ENCODE peak calls at places on chromosomes 12 and 14, in eight cellular contexts. T is heart left ventricle, A is psoas muscle, Q is neuronal stem cell, U is testis, K is A549, Z is Peyer's patch, L is Panc1. M is an unnamed sample. For H3K4me1, the result is how much of the 10 kb centered on the place peaks cover.

GRCh38 chr14:73740921-73741326 is 26.7 kb upstream of the PNMA1 start:
- DNase-seq in T (no peak), A (peak), Q (no peak), U (peak), K (peak), Z (no peak), L (no peak), M (no peak)

GRCh38 chr14:23481362-23481970 is 12.0 kb downstream of the NGDN start:
- DNase-seq in T (no peak), A (no peak), Q (peak), U (no peak), K (no peak), Z (no peak), L (no peak), M (no peak)

GRCh38 chr14:104912053-104912452 is 12.6 kb upstream of the PLD4 start:
- DNase-seq in T (no peak), A (no peak), Q (no peak), U (no peak), K (no peak), Z (no peak), L (no peak), M (no peak)

GRCh38 chr12:57135487-57135886 is 7.2 kb downstream of the LRP1 start:
- DNase-seq in T (peak), A (peak), Q (no peak), U (no peak), K (no peak), Z (no peak), L (no peak), M (no peak)

GRCh38 chr12:95418142-95418541 is 55.8 kb upstream of the METAP2 start:
- DNase-seq in T (peak), A (no peak), Q (no peak), U (no peak), K (no peak), Z (no peak), L (no peak), M (no peak)

GRCh38 chr12:115103884-115104883 is 420.2 kb upstream of the TBX3 start:
- DNase-seq in T (peak), A (no peak), Q (no peak), U (peak), K (peak), Z (no peak), L (no peak), M (no peak)

GRCh38 chr12:42448841-42449240 is 122.9 kb downstream of the PPHLN1 start:
- DNase-seq in T (no peak), A (no peak), Q (no peak), U (no peak), K (no peak), Z (no peak), L (no peak), M (no peak)

GRCh38 chr12:110906985-110907384 is 13.4 kb downstream of the MYL2 start:
- DNase-seq in T (no peak), A (no peak), Q (no peak), U (no peak), K (peak), Z (no peak), L (no peak), M (no peak)

GRCh38 chr12:28026701-28027100 is 54.2 kb upstream of the PTHLH start:
- DNase-seq in T (no peak), A (no peak), Q (no peak), U (no peak), K (peak), Z (no peak), L (no peak), M (no peak)

GRCh38 chr12:124543052-124543590 is 24.3 kb downstream of the NCOR2 start:
- DNase-seq in T (no peak), A (no peak), Q (no peak), U (no peak), K (peak), Z (no peak), L (no peak), M (no peak)

GRCh38 chr12:26527702-26528101 is 305.3 kb downstream of the ITPR2 start:
- DNase-seq in T (no peak), A (no peak), Q (no peak), U (no peak), K (no peak), Z (no peak), L (no peak), M (no peak)

GRCh38 chr14:60647081-60647836 is 2.0 kb downstream of the SIX1 start:
- DNase-seq in T (no peak), A (peak), Q (peak), U (no peak), K (peak), Z (no peak), L (no peak), M (no peak)

GRCh38 chr14:96904201-96904600 is 107.0 kb downstream of the VRK1 start:
- DNase-seq in T (no peak), A (no peak), Q (no peak), U (no peak), K (peak), Z (no peak), L (no peak), M (no peak)

GRCh38 chr12:68611094-68611818 is 557 bp downstream of the RAP1B start:
- DNase-seq in T (peak), A (peak), Q (peak), U (peak), K (peak), Z (peak), L (no peak), M (no peak)

GRCh38 chr12:78530065-78530765 is 334.4 kb upstream of the SYT1 start:
- DNase-seq in T (no peak), A (no peak), Q (peak), U (no peak), K (peak), Z (no peak), L (no peak), M (no peak)

GRCh38 chr12:127717293-127717692 is 549.7 kb upstream of the TMEM132C start:
- DNase-seq in T (no peak), A (no peak), Q (no peak), U (no peak), K (no peak), Z (no peak), L (no peak), M (no peak)

GRCh38 chr12:18683603-18684002 is 54.2 kb downstream of the PLCZ1 start:
- DNase-seq in T (no peak), A (no peak), Q (no peak), U (no peak), K (no peak), Z (no peak), L (no peak), M (no peak)

GRCh38 chr14:37057776-37058175 is 114.6 kb downstream of the SLC25A21 start:
- DNase-seq in T (no peak), A (no peak), Q (no peak), U (no peak), K (no peak), Z (no peak), L (no peak), M (no peak)

GRCh38 chr12:49823951-49824350 is 4.3 kb downstream of the NCKAP5L start:
- DNase-seq in T (no peak), A (no peak), Q (no peak), U (no peak), K (no peak), Z (no peak), L (no peak), M (no peak)

GRCh38 chr14:20683896-20684661 is at the start of gene RNASE4:
- DNase-seq in T (peak), A (peak), Q (peak), U (peak), K (peak), Z (peak), L (peak), M (peak)

GRCh38 chr12:102388469-102388868 is 91.9 kb downstream of the IGF1 start:
- DNase-seq in T (no peak), A (no peak), Q (no peak), U (no peak), K (no peak), Z (no peak), L (no peak), M (no peak)

GRCh38 chr12:96878704-96879103 is 28.4 kb upstream of the NEDD1 start:
- DNase-seq in T (no peak), A (no peak), Q (no peak), U (no peak), K (no peak), Z (no peak), L (no peak), M (no peak)

GRCh38 chr12:125734137-125734536 is 668.9 kb downstream of the AACS start:
- DNase-seq in T (no peak), A (no peak), Q (no peak), U (no peak), K (peak), Z (no peak), L (no peak), M (no peak)

GRCh38 chr12:49893753-49894752 is 9.6 kb downstream of the FAIM2 start:
- DNase-seq in T (no peak), A (no peak), Q (no peak), U (no peak), K (peak), Z (no peak), L (no peak), M (no peak)

GRCh38 chr12:2640709-2641108 is 154.1 kb upstream of the FKBP4 start:
- DNase-seq in T (peak), A (peak), Q (no peak), U (no peak), K (peak), Z (no peak), L (peak), M (peak)

GRCh38 chr12:57766464-57767311 is at the start of gene CYP27B1:
- DNase-seq in T (no peak), A (no peak), Q (no peak), U (peak), K (peak), Z (no peak), L (no peak), M (no peak)

GRCh38 chr14:80152763-80153162 is 58.5 kb downstream of the DIO2 start:
- DNase-seq in T (no peak), A (no peak), Q (no peak), U (no peak), K (no peak), Z (no peak), L (no peak), M (no peak)

GRCh38 chr12:40107803-40108620 is 2.1 kb upstream of the SLC2A13 start:
- DNase-seq in T (no peak), A (no peak), Q (no peak), U (no peak), K (no peak), Z (peak), L (no peak), M (no peak)

GRCh38 chr14:104998801-104999200 is 13.2 kb downstream of the CLBA1 start:
- DNase-seq in T (no peak), A (no peak), Q (no peak), U (no peak), K (no peak), Z (no peak), L (no peak), M (no peak)

GRCh38 chr12:110107369-110108281 is 16.5 kb upstream of the IFT81 start:
- DNase-seq in T (peak), A (peak), Q (no peak), U (peak), K (peak), Z (no peak), L (no peak), M (peak)

GRCh38 chr12:22312336-22312735 is 22.2 kb downstream of the ST8SIA1 start:
- DNase-seq in T (peak), A (no peak), Q (no peak), U (peak), K (peak), Z (no peak), L (no peak), M (no peak)

GRCh38 chr14:68952544-68953535 is 26.3 kb downstream of the ACTN1 start:
- DNase-seq in T (peak), A (peak), Q (no peak), U (peak), K (no peak), Z (no peak), L (no peak), M (no peak)

GRCh38 chr12:24943947-24944597 is 4.8 kb downstream of the BCAT1 start:
- DNase-seq in T (no peak), A (no peak), Q (no peak), U (no peak), K (no peak), Z (no peak), L (no peak), M (no peak)

GRCh38 chr14:64725879-64726584 is 21.8 kb downstream of the PLEKHG3 start:
- DNase-seq in T (no peak), A (no peak), Q (no peak), U (no peak), K (no peak), Z (no peak), L (no peak), M (no peak)
- H3K4me1 ChIP-seq in T (under half), A (under half), Q (under half), U (under half), K (half or more), Z (half or more), L (under half), M (under half)

GRCh38 chr12:122029620-122030426 is 8.1 kb downstream of the BCL7A start:
- DNase-seq in T (peak), A (peak), Q (no peak), U (peak), K (no peak), Z (no peak), L (no peak), M (no peak)

GRCh38 chr12:122030427-122030825 is 8.7 kb downstream of the BCL7A start:
- DNase-seq in T (no peak), A (no peak), Q (no peak), U (no peak), K (no peak), Z (no peak), L (no peak), M (no peak)

GRCh38 chr12:122026706-122027328 is 5.1 kb downstream of the BCL7A start:
- DNase-seq in T (no peak), A (no peak), Q (no peak), U (no peak), K (no peak), Z (no peak), L (no peak), M (no peak)

GRCh38 chr12:122028601-122029560 is 7.2 kb downstream of the BCL7A start:
- DNase-seq in T (no peak), A (no peak), Q (no peak), U (no peak), K (no peak), Z (peak), L (no peak), M (no peak)

GRCh38 chr12:122028165-122028591 is 6.5 kb downstream of the BCL7A start:
- DNase-seq in T (no peak), A (no peak), Q (no peak), U (no peak), K (no peak), Z (no peak), L (no peak), M (no peak)
- H3K4me3 ChIP-seq in T (no peak), A (peak), Q (no peak), U (no peak), K (no peak), Z (no peak), L (no peak), M (no peak)

GRCh38 chr12:121465921-121466799 is 66.2 kb downstream of the RNF34 start:
- DNase-seq in T (no peak), A (peak), Q (no peak), U (no peak), K (peak), Z (peak), L (no peak), M (no peak)

GRCh38 chr12:121468451-121468850 is 68.5 kb downstream of the RNF34 start:
- DNase-seq in T (no peak), A (no peak), Q (no peak), U (no peak), K (no peak), Z (no peak), L (no peak), M (no peak)

GRCh38 chr12:121464331-121464730 is 64.4 kb downstream of the RNF34 start:
- DNase-seq in T (no peak), A (no peak), Q (no peak), U (no peak), K (no peak), Z (no peak), L (no peak), M (no peak)

GRCh38 chr12:121466800-121467637 is 67.1 kb downstream of the RNF34 start:
- DNase-seq in T (peak), A (peak), Q (peak), U (peak), K (peak), Z (peak), L (no peak), M (peak)

GRCh38 chr12:121467638-121468403 is 67.9 kb downstream of the RNF34 start:
- DNase-seq in T (peak), A (no peak), Q (peak), U (no peak), K (peak), Z (no peak), L (no peak), M (peak)
- H3K27ac ChIP-seq in T (peak), A (peak), Q (no peak), U (no peak), K (peak), Z (peak), L (no peak), M (peak)

GRCh38 chr12:76957306-76957705 is 78.5 kb upstream of the CSRP2 start:
- DNase-seq in T (no peak), A (no peak), Q (no peak), U (no peak), K (no peak), Z (no peak), L (no peak), M (no peak)
- H3K4me1 ChIP-seq in T (under half), A (under half), Q (under half), U (under half), K (under half), Z (under half), L (under half), M (under half)

DNA sequence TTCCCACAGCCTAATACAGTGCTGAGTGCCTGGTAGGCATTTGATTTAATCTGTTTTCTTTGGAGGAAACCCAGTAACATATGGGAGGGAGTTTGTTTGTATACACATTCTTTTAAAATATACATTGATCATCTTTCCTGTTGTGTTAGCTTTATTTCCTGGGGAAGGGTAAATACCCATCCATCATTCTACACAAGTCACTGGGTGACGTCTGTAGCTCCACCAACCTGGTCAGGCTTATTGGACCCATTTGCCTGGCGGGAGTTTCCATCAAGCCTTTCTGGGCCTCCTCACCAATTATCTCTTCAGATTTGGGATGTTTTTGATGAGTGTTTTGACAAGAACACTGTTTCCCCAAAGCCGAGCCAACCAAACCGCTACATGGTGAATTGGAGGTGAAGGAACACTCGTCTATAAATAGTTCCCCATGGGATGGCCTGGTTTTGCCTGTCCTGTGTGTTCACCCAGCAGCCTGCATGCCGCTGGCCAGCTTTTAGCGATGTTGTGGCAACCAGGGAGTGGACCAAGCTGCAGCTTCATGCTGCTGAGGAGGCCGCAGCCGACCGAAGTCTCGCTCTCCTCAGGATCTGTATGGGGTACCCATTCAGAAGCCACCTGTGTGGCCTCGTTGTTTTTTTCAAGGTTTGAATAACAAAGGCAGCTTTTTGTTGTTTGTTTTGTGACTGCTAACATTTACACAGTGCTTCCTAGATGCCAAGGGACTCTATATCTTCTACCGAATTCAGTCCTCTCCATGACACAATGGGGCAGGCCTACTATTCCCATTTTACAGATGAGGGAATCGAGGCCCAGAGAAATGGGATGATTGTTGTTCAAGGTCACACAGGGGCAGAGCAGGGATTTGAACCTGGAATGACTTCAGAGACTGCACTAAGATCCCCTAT is 22.6 kb downstream of the PLXNC1 start:
- DNase-seq in T (no peak), A (no peak), Q (no peak), U (no peak), K (no peak), Z (no peak), L (no peak), M (no peak)
- H3K4me3 ChIP-seq in T (no peak), A (no peak), Q (no peak), U (no peak), K (no peak), Z (no peak), L (no peak), M (no peak)

GRCh38 chr12:43763769-43764168 is 5.0 kb downstream of the IRAK4 start:
- DNase-seq in T (no peak), A (no peak), Q (no peak), U (no peak), K (no peak), Z (no peak), L (no peak), M (no peak)

GRCh38 chr12:43762596-43762995 is 3.8 kb downstream of the IRAK4 start:
- DNase-seq in T (no peak), A (no peak), Q (no peak), U (no peak), K (no peak), Z (no peak), L (no peak), M (no peak)

GRCh38 chr12:43758728-43759563 is at the start of the genes IRAK4 and PUS7L:
- DNase-seq in T (peak), A (peak), Q (peak), U (peak), K (peak), Z (peak), L (peak), M (peak)

GRCh38 chr12:43760396-43760795 is 1.6 kb downstream of the IRAK4 start:
- DNase-seq in T (no peak), A (no peak), Q (no peak), U (no peak), K (no peak), Z (no peak), L (no peak), M (no peak)

DNA sequence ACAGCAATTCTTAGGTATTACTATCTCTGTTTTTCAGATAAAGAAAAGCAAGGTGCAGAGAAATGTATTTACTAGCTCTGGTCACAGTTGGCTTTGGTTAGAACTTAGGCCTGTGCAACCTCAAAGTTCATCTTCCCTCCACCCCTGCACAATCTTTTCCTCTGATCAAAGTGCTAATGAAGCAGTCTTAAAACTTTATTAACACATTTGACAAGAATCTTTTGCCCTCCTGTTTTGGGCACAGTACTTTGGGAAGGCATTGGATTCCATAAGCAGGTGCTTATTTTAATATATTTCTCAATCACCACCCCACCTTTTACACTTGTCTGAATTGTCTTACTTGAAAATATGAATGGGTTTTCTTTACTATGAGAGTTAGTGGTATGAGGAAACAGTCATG is 2.8 kb downstream of the IRAK4 start:
- DNase-seq in T (no peak), A (no peak), Q (no peak), U (no peak), K (no peak), Z (no peak), L (no peak), M (no peak)
- H3K27ac ChIP-seq in T (no peak), A (no peak), Q (no peak), U (no peak), K (no peak), Z (no peak), L (no peak), M (no peak)

GRCh38 chr12:6950401-6950801 is 755 bp upstream of the PTPN6 start:
- DNase-seq in T (no peak), A (peak), Q (no peak), U (no peak), K (no peak), Z (no peak), L (no peak), M (no peak)
- H3K4me1 ChIP-seq in T (under half), A (under half), Q (under half), U (under half), K (under half), Z (under half), L (under half), M (under half)

GRCh38 chr14:99605299-99605961 is 1.4 kb upstream of the CCDC85C start:
- DNase-seq in T (peak), A (peak), Q (no peak), U (peak), K (peak), Z (peak), L (no peak), M (no peak)
- H3K4me3 ChIP-seq in T (peak), A (peak), Q (peak), U (peak), K (peak), Z (peak), L (peak), M (peak)

M was measured in thoracic aorta.